ENCODE peak calls at places on chromosomes 16 and 17, in nine cellular contexts. J is HepG2; H is SK-N-SH; U is left ventricle myocardium inferior; C is upper lobe of right lung; Z is effector memory CD4-positive, alpha-beta T cell; Q is fibroblast of lung; G is stomach; I is lung. E is an unnamed sample. For H3K4me1 and H3K27me3, the result is how much of the 10 kb centered on the place peaks cover.

GRCh38 chr17:82457071-82457789 is 1.3 kb upstream of the NARF start:
- DNase-seq in J (peak), H (no peak), U (no peak), C (no peak), Z (no peak), Q (no peak), G (no peak), I (no peak), E (no peak)

GRCh38 chr17:16994626-16995025 is 22.7 kb upstream of the TNFRSF13B start:
- DNase-seq in J (no peak), H (no peak), U (no peak), C (no peak), Z (no peak), Q (no peak), G (no peak), I (no peak), E (no peak)

GRCh38 chr17:4449736-4450135 is 16.0 kb downstream of the SPNS3 start:
- DNase-seq in J (no peak), H (peak), U (no peak), C (peak), Z (no peak), Q (no peak), G (peak), I (peak), E (no peak)

GRCh38 chr17:30388321-30389179 is 9.8 kb downstream of the CPD start:
- DNase-seq in J (no peak), H (peak), U (no peak), C (no peak), Z (no peak), Q (no peak), G (no peak), I (no peak), E (peak)

GRCh38 chr16:64282181-64282580 is 839.7 kb downstream of the CDH11 start:
- DNase-seq in J (no peak), H (no peak), U (no peak), C (no peak), Z (no peak), Q (no peak), G (no peak), I (no peak), E (no peak)

GRCh38 chr17:50325906-50326305 is 20.0 kb upstream of the XYLT2 start:
- DNase-seq in J (no peak), H (no peak), U (no peak), C (no peak), Z (no peak), Q (no peak), G (no peak), I (no peak), E (no peak)

GRCh38 chr16:11675561-11676511 is 7.6 kb downstream of the SNN start:
- DNase-seq in J (peak), H (no peak), U (peak), C (no peak), Z (no peak), Q (peak), G (peak), I (no peak), E (peak)

GRCh38 chr16:70151391-70151790 is 22.2 kb upstream of the CLEC18C start:
- DNase-seq in J (no peak), H (no peak), U (no peak), C (no peak), Z (no peak), Q (no peak), G (no peak), I (no peak), E (no peak)

GRCh38 chr16:57426356-57426755 is 20.8 kb downstream of the CIAPIN1 start:
- DNase-seq in J (no peak), H (no peak), U (no peak), C (no peak), Z (no peak), Q (no peak), G (peak), I (no peak), E (no peak)

GRCh38 chr17:62760059-62760887 is 47.8 kb downstream of the MARCHF10 start:
- DNase-seq in J (no peak), H (no peak), U (no peak), C (no peak), Z (no peak), Q (peak), G (no peak), I (no peak), E (no peak)

GRCh38 chr16:79132745-79133144 is 467.8 kb downstream of the MAF start:
- DNase-seq in J (no peak), H (no peak), U (peak), C (no peak), Z (no peak), Q (no peak), G (no peak), I (peak), E (no peak)

GRCh38 chr17:50668025-50668837 is 33.5 kb downstream of the ABCC3 start:
- DNase-seq in J (no peak), H (no peak), U (no peak), C (no peak), Z (no peak), Q (peak), G (no peak), I (no peak), E (no peak)

GRCh38 chr16:8510160-8510559 is 80.2 kb downstream of the TMEM114 start:
- DNase-seq in J (no peak), H (peak), U (no peak), C (no peak), Z (no peak), Q (no peak), G (no peak), I (no peak), E (no peak)

GRCh38 chr16:76970745-76971099 is 220.3 kb upstream of the MON1B start:
- DNase-seq in J (peak), H (no peak), U (no peak), C (no peak), Z (no peak), Q (no peak), G (no peak), I (no peak), E (no peak)

GRCh38 chr16:51129105-51129504 is 22.0 kb downstream of the SALL1 start:
- DNase-seq in J (no peak), H (no peak), U (no peak), C (no peak), Z (no peak), Q (peak), G (no peak), I (no peak), E (no peak)

DNA sequence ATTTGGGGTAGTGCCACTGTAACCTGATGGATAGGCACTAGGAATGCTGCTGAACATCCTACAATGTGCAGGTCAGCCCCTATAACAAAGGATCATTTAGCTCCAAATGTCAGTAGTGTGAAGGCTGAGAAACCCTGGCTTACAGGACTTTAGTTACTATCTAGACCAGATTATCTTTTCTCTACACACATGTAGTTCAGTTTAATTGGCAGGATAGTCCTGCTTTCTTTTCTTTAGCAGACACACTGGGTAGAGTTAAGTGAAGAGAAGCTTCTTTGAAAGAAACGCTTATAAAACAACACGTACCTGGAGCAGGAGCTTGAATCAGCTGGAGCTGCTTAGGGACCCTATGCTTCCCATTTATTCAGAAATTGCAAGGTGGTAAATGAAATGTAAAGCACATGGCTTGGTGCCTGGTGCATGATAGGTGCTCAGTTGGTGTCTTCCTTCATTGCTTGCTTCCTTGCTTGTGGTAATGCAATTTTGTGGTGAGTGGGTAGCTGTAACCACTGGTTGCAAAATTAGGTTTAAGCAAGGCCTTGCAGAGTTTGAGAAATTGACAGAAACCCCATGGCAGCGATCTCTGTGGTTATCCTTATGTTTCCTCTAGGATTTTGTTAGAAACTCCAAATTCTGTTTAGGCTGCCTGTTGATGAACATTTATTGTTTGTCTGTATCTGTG is 9.4 kb downstream of the METTL9 start:
- DNase-seq in J (no peak), H (no peak), U (no peak), C (no peak), Z (no peak), Q (no peak), G (no peak), I (no peak), E (no peak)
- H3K4me1 ChIP-seq in J (half or more), H (under half), U (half or more), C (half or more), Z (under half), Q (under half), G (under half), I (under half), E (under half)

GRCh38 chr16:88503771-88504488 is 50.9 kb downstream of the ZFPM1 start:
- DNase-seq in J (peak), H (no peak), U (no peak), C (no peak), Z (no peak), Q (no peak), G (no peak), I (no peak), E (no peak)
- H3K4me3 ChIP-seq in J (no peak), H (no peak), U (no peak), C (no peak), Z (no peak), Q (no peak), G (no peak), I (no peak), E (no peak)

GRCh38 chr17:79235808-79236207 is 161.2 kb downstream of the ENGASE start:
- DNase-seq in J (no peak), H (no peak), U (no peak), C (no peak), Z (no peak), Q (no peak), G (no peak), I (no peak), E (no peak)
- H3K27me3 ChIP-seq in J (under half), H (under half), U (half or more), C (under half), Z (under half), Q (under half), G (under half), I (under half), E (half or more)

DNA sequence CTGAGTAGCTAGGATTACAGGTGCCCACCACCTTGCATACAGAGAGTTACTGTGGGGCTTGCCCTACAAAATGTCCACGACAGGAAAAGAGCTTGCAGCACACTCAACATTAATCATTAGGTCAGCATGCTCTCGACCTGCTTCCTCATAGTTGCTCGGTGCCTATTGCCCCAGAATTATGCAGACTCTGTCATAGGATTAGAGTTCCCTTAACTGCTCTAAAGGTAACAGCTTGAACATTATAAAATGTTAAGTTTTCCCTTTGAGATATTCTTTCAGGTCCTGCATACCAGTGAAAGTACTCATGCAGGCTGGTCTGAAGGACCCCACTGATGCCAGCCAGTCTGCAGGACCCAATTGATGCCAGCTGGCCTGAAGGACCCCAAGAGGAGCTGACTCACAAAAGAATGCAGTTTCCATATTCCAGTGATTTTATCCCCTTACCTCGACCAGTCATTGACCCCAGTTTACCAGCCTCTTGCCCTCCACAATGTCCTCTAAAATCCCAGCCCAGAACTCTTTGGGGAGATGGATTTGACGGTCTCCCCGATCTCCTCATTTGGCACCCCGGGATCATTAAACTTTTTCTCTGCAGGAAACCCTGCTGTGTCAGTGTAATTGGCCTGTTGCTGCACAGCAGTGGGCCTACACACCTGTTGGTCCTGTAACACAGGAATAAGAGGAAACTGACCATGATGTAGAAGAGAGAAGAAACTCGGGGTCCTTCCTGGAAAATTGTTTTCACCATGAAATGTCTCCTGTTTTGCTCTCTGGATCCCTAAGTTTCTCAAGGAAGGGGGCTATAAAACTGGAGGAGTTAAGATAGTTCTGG is 10.6 kb downstream of the ICAM2 start:
- DNase-seq in J (no peak), H (no peak), U (no peak), C (no peak), Z (no peak), Q (no peak), G (no peak), I (no peak), E (no peak)
- H3K4me1 ChIP-seq in J (half or more), H (under half), U (half or more), C (under half), Z (under half), Q (under half), G (under half), I (under half), E (under half)

DNA sequence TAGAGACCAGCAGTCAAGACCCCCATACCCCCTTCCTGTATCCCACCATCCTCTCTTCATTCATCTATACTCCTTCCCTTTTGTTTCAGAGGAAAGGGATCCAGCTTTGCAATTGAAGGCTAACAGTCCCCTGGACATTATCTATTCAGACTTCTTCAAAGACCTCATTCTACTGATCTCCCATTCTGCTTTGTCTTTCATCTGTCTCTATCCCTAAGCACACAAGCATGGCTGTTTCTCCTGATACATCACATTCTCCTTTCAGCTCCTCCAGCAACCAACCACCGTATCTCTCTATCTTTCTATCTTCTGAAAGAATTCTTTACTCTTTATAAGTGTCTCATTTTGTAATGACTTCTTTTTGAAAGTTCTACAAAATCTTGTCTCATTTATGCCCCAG is 9.7 kb upstream of the ARHGAP17 start:
- DNase-seq in J (no peak), H (no peak), U (no peak), C (no peak), Z (no peak), Q (no peak), G (no peak), I (no peak), E (no peak)
- H3K4me3 ChIP-seq in J (no peak), H (no peak), U (no peak), C (no peak), Z (no peak), Q (no peak), G (no peak), I (no peak), E (no peak)